ENCODE peak calls at places on chromosomes 4 and X, in four cellular contexts. I is H1, M is HepG2, L is HCT116. N is an unnamed sample.

GRCh38 chr4:186939766-186940165 is 216.1 kb upstream of the FAT1 start:
- DNase-seq in I (no peak), M (no peak), L (no peak), N (peak)

GRCh38 chr4:156390599-156391296 is 437.1 kb upstream of the CTSO start:
- DNase-seq in I (no peak), M (no peak), L (no peak), N (no peak)

GRCh38 chr4:82798168-82799005 is at the start of gene SCD5:
- DNase-seq in I (no peak), M (no peak), L (peak), N (peak)

GRCh38 chrX:129653985-129654651 is 638 bp downstream of the APLN start:
- DNase-seq in I (no peak), M (no peak), L (no peak), N (no peak)

GRCh38 chrX:65920620-65921019 is 119.3 kb downstream of the VSIG4 start:
- DNase-seq in I (no peak), M (no peak), L (no peak), N (no peak)

GRCh38 chrX:23901805-23902204 is 5.9 kb downstream of the APOO start:
- DNase-seq in I (no peak), M (peak), L (peak), N (peak)

GRCh38 chr4:163598028-163598427 is 103.5 kb downstream of the TMA16 start:
- DNase-seq in I (no peak), M (no peak), L (no peak), N (no peak)

GRCh38 chr4:6319530-6320150 is 50.0 kb downstream of the WFS1 start:
- DNase-seq in I (no peak), M (no peak), L (no peak), N (no peak)

GRCh38 chr4:74545488-74545887 is 100.6 kb downstream of the AREG start:
- DNase-seq in I (no peak), M (no peak), L (no peak), N (no peak)

GRCh38 chr4:128371004-128371777 is 83.6 kb upstream of the PGRMC2 start:
- DNase-seq in I (no peak), M (no peak), L (no peak), N (no peak)

GRCh38 chrX:154370300-154370881 is 4.0 kb downstream of the FLNA start:
- DNase-seq in I (no peak), M (no peak), L (no peak), N (no peak)

GRCh38 chrX:44693255-44693654 is 150.6 kb upstream of the DUSP21 start:
- DNase-seq in I (no peak), M (peak), L (no peak), N (no peak)

GRCh38 chrX:3244203-3244743 is 102.2 kb downstream of the MXRA5 start:
- DNase-seq in I (no peak), M (no peak), L (no peak), N (no peak)

GRCh38 chrX:38654302-38654701 is 93.0 kb downstream of the TSPAN7 start:
- DNase-seq in I (no peak), M (peak), L (peak), N (peak)

GRCh38 chr4:67558493-67558892 is at the start of gene STAP1:
- DNase-seq in I (no peak), M (no peak), L (no peak), N (no peak)

GRCh38 chr4:114364857-114365256 is 233.8 kb upstream of the UGT8 start:
- DNase-seq in I (peak), M (no peak), L (no peak), N (no peak)

DNA sequence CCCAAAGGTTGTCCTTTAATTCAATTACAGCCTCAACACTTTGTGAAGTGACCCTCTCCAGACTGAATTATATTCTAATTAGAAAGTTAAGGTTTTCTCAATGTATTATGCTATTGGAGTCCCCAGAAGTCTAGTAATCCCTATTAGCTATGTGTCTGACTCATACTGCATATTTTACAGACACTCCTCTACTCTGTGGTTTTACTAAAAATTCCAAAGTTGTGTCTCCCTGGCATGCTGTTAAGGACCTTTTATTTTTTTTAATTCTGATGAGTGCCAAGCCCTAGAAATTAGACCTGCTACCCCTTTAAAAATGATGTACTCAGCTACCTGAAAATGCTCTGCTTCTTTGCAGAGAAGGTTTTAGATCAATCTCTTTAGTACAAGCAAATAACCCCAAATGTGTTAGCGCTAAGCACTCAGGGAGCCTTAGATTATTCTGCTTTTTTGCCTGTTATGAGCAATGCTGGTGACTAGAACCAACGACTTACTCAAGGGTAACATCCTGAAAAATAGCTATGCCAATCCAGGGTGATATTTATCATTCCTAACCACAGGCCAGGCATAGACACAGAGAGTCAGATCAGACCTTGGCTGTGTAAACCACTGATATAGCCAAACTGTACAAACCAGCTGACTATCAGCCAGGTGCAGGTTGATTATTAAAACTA is 26.1 kb upstream of the CXCL13 start:
- DNase-seq in I (no peak), M (no peak), L (peak), N (no peak)
- TF ChIP-seq JUND in I (no peak), M (no peak), L (peak), N (no peak)

GRCh38 chr4:189436207-189436606 is 504.5 kb upstream of the FRG1 start:
- DNase-seq in I (no peak), M (peak), L (peak), N (peak)
- TF ChIP-seq JUND in I (no peak), M (no peak), L (no peak), N (no peak)

GRCh38 chr4:1449833-1450741 is 43.8 kb upstream of the NKX1-1 start:
- DNase-seq in I (no peak), M (no peak), L (no peak), N (no peak)
- TF ChIP-seq JUND in I (no peak), M (no peak), L (no peak), N (no peak)

GRCh38 chrX:10111364-10112148 is 45.2 kb upstream of the CLCN4 start:
- DNase-seq in I (no peak), M (peak), L (no peak), N (no peak)
- TF ChIP-seq JUND in I (no peak), M (no peak), L (no peak), N (no peak)

N was measured in T47D.